ENCODE peak calls at places on chromosomes 4 and X, in ten cellular contexts. One of them, this sample, is unnamed.
A peak's percentile ranks its signal among the peaks of the same experiment; 100 is the strongest.

GRCh38 chr4:66569228-66569627 is 898.9 kb upstream of the EPHA5 start:
- DNase-seq in CD4-positive, CD25-positive, alpha-beta regulatory T cell: no peak
- DNase-seq in progenitor cell of endocrine pancreas: no peak
- DNase-seq in endothelial cell: no peak
- DNase-seq in keratinocyte: no peak
- DNase-seq in mesothelial cell of epicardium: no peak
- DNase-seq in GM04504: no peak
- DNase-seq in activated CD4-positive, CD25-positive, alpha-beta regulatory T cell treated with anti-CD3 and anti-CD28 coated beads, Interleukin-2, amount 50 U/mL, for 72 hours: no peak
- DNase-seq in mammary epithelial cell: no peak
- DNase-seq in midbrain: no peak
- DNase-seq in this sample: no peak

GRCh38 chr4:145012841-145013240 is 85.2 kb downstream of the ANAPC10 start:
- DNase-seq in CD4-positive, CD25-positive, alpha-beta regulatory T cell: no peak
- DNase-seq in progenitor cell of endocrine pancreas: no peak
- DNase-seq in endothelial cell: no peak
- DNase-seq in keratinocyte: no peak
- DNase-seq in mesothelial cell of epicardium: no peak
- DNase-seq in GM04504: peak; percentile 13
- DNase-seq in activated CD4-positive, CD25-positive, alpha-beta regulatory T cell treated with anti-CD3 and anti-CD28 coated beads, Interleukin-2, amount 50 U/mL, for 72 hours: no peak
- DNase-seq in mammary epithelial cell: peak; percentile 62
- DNase-seq in midbrain: no peak
- DNase-seq in this sample: no peak

GRCh38 chr4:37891221-37892159 is 606 bp downstream of the TBC1D1 start:
- DNase-seq in CD4-positive, CD25-positive, alpha-beta regulatory T cell: peak; percentile 39
- DNase-seq in progenitor cell of endocrine pancreas: no peak
- DNase-seq in endothelial cell: peak; percentile 11
- DNase-seq in keratinocyte: no peak
- DNase-seq in mesothelial cell of epicardium: peak; percentile 20
- DNase-seq in GM04504: no peak
- DNase-seq in activated CD4-positive, CD25-positive, alpha-beta regulatory T cell treated with anti-CD3 and anti-CD28 coated beads, Interleukin-2, amount 50 U/mL, for 72 hours: peak; percentile 64
- DNase-seq in mammary epithelial cell: peak; percentile 5
- DNase-seq in midbrain: peak; percentile 28
- DNase-seq in this sample: peak; percentile 28

GRCh38 chr4:98203406-98204235 is 57.6 kb upstream of the RAP1GDS1 start:
- DNase-seq in CD4-positive, CD25-positive, alpha-beta regulatory T cell: no peak
- DNase-seq in progenitor cell of endocrine pancreas: no peak
- DNase-seq in endothelial cell: no peak
- DNase-seq in keratinocyte: no peak
- DNase-seq in mesothelial cell of epicardium: no peak
- DNase-seq in GM04504: no peak
- DNase-seq in activated CD4-positive, CD25-positive, alpha-beta regulatory T cell treated with anti-CD3 and anti-CD28 coated beads, Interleukin-2, amount 50 U/mL, for 72 hours: no peak
- DNase-seq in mammary epithelial cell: no peak
- DNase-seq in midbrain: no peak
- DNase-seq in this sample: no peak

GRCh38 chr4:152680988-152681731 is 1.4 kb upstream of the TMEM154 start:
- DNase-seq in CD4-positive, CD25-positive, alpha-beta regulatory T cell: no peak
- DNase-seq in progenitor cell of endocrine pancreas: no peak
- DNase-seq in endothelial cell: no peak
- DNase-seq in keratinocyte: peak; percentile 95
- DNase-seq in mesothelial cell of epicardium: no peak
- DNase-seq in GM04504: peak; percentile 46
- DNase-seq in activated CD4-positive, CD25-positive, alpha-beta regulatory T cell treated with anti-CD3 and anti-CD28 coated beads, Interleukin-2, amount 50 U/mL, for 72 hours: no peak
- DNase-seq in mammary epithelial cell: peak; percentile 98
- DNase-seq in midbrain: no peak
- DNase-seq in this sample: no peak

GRCh38 chrX:118545510-118545909 is 49.9 kb downstream of the DOCK11 start:
- DNase-seq in CD4-positive, CD25-positive, alpha-beta regulatory T cell: no peak
- DNase-seq in progenitor cell of endocrine pancreas: no peak
- DNase-seq in endothelial cell: no peak
- DNase-seq in keratinocyte: no peak
- DNase-seq in mesothelial cell of epicardium: no peak
- DNase-seq in GM04504: no peak
- DNase-seq in activated CD4-positive, CD25-positive, alpha-beta regulatory T cell treated with anti-CD3 and anti-CD28 coated beads, Interleukin-2, amount 50 U/mL, for 72 hours: no peak
- DNase-seq in mammary epithelial cell: no peak
- DNase-seq in midbrain: no peak
- DNase-seq in this sample: no peak

GRCh38 chr4:2341261-2341841 is 77.1 kb downstream of the ZFYVE28 start:
- DNase-seq in CD4-positive, CD25-positive, alpha-beta regulatory T cell: no peak
- DNase-seq in progenitor cell of endocrine pancreas: peak; percentile 7
- DNase-seq in endothelial cell: peak; percentile 2
- DNase-seq in keratinocyte: no peak
- DNase-seq in mesothelial cell of epicardium: peak; percentile 16
- DNase-seq in GM04504: no peak
- DNase-seq in activated CD4-positive, CD25-positive, alpha-beta regulatory T cell treated with anti-CD3 and anti-CD28 coated beads, Interleukin-2, amount 50 U/mL, for 72 hours: peak; percentile 20
- DNase-seq in mammary epithelial cell: no peak
- DNase-seq in midbrain: no peak
- DNase-seq in this sample: no peak

GRCh38 chr4:185470503-185471195 is 884 bp downstream of the CCDC110 start:
- DNase-seq in CD4-positive, CD25-positive, alpha-beta regulatory T cell: no peak
- DNase-seq in progenitor cell of endocrine pancreas: peak; percentile 34
- DNase-seq in endothelial cell: no peak
- DNase-seq in keratinocyte: no peak
- DNase-seq in mesothelial cell of epicardium: no peak
- DNase-seq in GM04504: no peak
- DNase-seq in activated CD4-positive, CD25-positive, alpha-beta regulatory T cell treated with anti-CD3 and anti-CD28 coated beads, Interleukin-2, amount 50 U/mL, for 72 hours: no peak
- DNase-seq in mammary epithelial cell: peak; percentile 38
- DNase-seq in midbrain: peak; percentile 58
- DNase-seq in this sample: no peak

GRCh38 chr4:95362906-95363578 is 185.7 kb downstream of the UNC5C start:
- DNase-seq in CD4-positive, CD25-positive, alpha-beta regulatory T cell: no peak
- DNase-seq in progenitor cell of endocrine pancreas: no peak
- DNase-seq in endothelial cell: peak; percentile 19
- DNase-seq in keratinocyte: no peak
- DNase-seq in mesothelial cell of epicardium: no peak
- DNase-seq in GM04504: no peak
- DNase-seq in activated CD4-positive, CD25-positive, alpha-beta regulatory T cell treated with anti-CD3 and anti-CD28 coated beads, Interleukin-2, amount 50 U/mL, for 72 hours: no peak
- DNase-seq in mammary epithelial cell: peak; percentile 1
- DNase-seq in midbrain: peak; percentile 54
- DNase-seq in this sample: no peak

GRCh38 chrX:110557864-110558263 is 199.2 kb downstream of the RTL9 start:
- DNase-seq in CD4-positive, CD25-positive, alpha-beta regulatory T cell: no peak
- DNase-seq in progenitor cell of endocrine pancreas: no peak
- DNase-seq in endothelial cell: no peak
- DNase-seq in keratinocyte: no peak
- DNase-seq in mesothelial cell of epicardium: no peak
- DNase-seq in GM04504: no peak
- DNase-seq in activated CD4-positive, CD25-positive, alpha-beta regulatory T cell treated with anti-CD3 and anti-CD28 coated beads, Interleukin-2, amount 50 U/mL, for 72 hours: no peak
- DNase-seq in mammary epithelial cell: no peak
- DNase-seq in midbrain: no peak
- DNase-seq in this sample: no peak

GRCh38 chrX:78098108-78098507 is 5.9 kb upstream of the PGK1 start:
- DNase-seq in CD4-positive, CD25-positive, alpha-beta regulatory T cell: no peak
- DNase-seq in progenitor cell of endocrine pancreas: no peak
- DNase-seq in endothelial cell: no peak
- DNase-seq in keratinocyte: no peak
- DNase-seq in mesothelial cell of epicardium: no peak
- DNase-seq in GM04504: no peak
- DNase-seq in activated CD4-positive, CD25-positive, alpha-beta regulatory T cell treated with anti-CD3 and anti-CD28 coated beads, Interleukin-2, amount 50 U/mL, for 72 hours: no peak
- DNase-seq in mammary epithelial cell: no peak
- DNase-seq in midbrain: no peak
- DNase-seq in this sample: no peak

GRCh38 chr4:48450740-48451139 is 32.4 kb upstream of the SLC10A4 start:
- DNase-seq in CD4-positive, CD25-positive, alpha-beta regulatory T cell: no peak
- DNase-seq in progenitor cell of endocrine pancreas: no peak
- DNase-seq in endothelial cell: no peak
- DNase-seq in keratinocyte: no peak
- DNase-seq in mesothelial cell of epicardium: no peak
- DNase-seq in GM04504: no peak
- DNase-seq in activated CD4-positive, CD25-positive, alpha-beta regulatory T cell treated with anti-CD3 and anti-CD28 coated beads, Interleukin-2, amount 50 U/mL, for 72 hours: no peak
- DNase-seq in mammary epithelial cell: no peak
- DNase-seq in midbrain: no peak
- DNase-seq in this sample: no peak